ENCODE peak calls at places on chromosomes 11 and 22, in eight cellular contexts. I is heart left ventricle, C is sigmoid colon, M is K562, V is BJ, B is hepatocyte, E is NB4, Y is AG04450. Q is an unnamed sample.

GRCh38 chr11:41497974-41498373 is 38.5 kb upstream of the LRRC4C start:
- DNase-seq in B (no peak), E (no peak), M (no peak), C (no peak), I (no peak), V (no peak), Y (no peak), Q (no peak)

GRCh38 chr11:121589946-121590537 is 137.3 kb upstream of the SORL1-AS1 start:
- DNase-seq in I (no peak), Y (no peak), M (no peak), E (peak), B (no peak), V (no peak), C (no peak), Q (no peak)

GRCh38 chr11:69375316-69376154 is 81.6 kb downstream of the MYEOV start:
- DNase-seq in Y (no peak), V (no peak), C (peak), I (peak), M (no peak), B (no peak), E (no peak), Q (no peak)

GRCh38 chr11:132140056-132140455 is 769.6 kb downstream of the NTM start:
- DNase-seq in B (no peak), E (no peak), C (no peak), V (no peak), Y (no peak), I (no peak), M (no peak), Q (no peak)

GRCh38 chr22:27620367-27621154 is 181.0 kb downstream of the MN1 start:
- DNase-seq in V (no peak), E (no peak), I (no peak), Y (no peak), M (no peak), C (no peak), B (no peak), Q (no peak)

GRCh38 chr22:20218981-20219380 is 49.1 kb downstream of the RTN4R start:
- DNase-seq in Y (no peak), C (no peak), I (no peak), B (no peak), E (no peak), V (no peak), M (no peak), Q (no peak)

GRCh38 chr22:44330188-44330726 is 17.5 kb upstream of the SHISAL1 start:
- DNase-seq in B (no peak), V (no peak), I (no peak), M (no peak), Y (no peak), C (peak), E (peak), Q (no peak)

GRCh38 chr11:111939836-111940604 is 2.9 kb downstream of the DIXDC1 start:
- DNase-seq in B (no peak), E (no peak), Y (peak), I (no peak), C (no peak), M (no peak), V (no peak), Q (no peak)

GRCh38 chr11:123587044-123587443 is 67.4 kb downstream of the SCN3B start:
- DNase-seq in Y (no peak), E (peak), C (no peak), V (no peak), M (no peak), I (no peak), B (peak), Q (no peak)

GRCh38 chr22:47710135-47710534 is 947.7 kb downstream of the TBC1D22A start:
- DNase-seq in I (no peak), Y (no peak), M (no peak), B (no peak), E (no peak), C (no peak), V (no peak), Q (no peak)

GRCh38 chr11:70456921-70457532 is 58.7 kb downstream of the CTTN start:
- DNase-seq in V (no peak), E (peak), M (peak), B (no peak), I (no peak), C (no peak), Y (no peak), Q (no peak)

GRCh38 chr11:68287419-68287818 is 15.6 kb upstream of the C11orf24 start:
- DNase-seq in V (no peak), C (no peak), I (no peak), E (no peak), Y (no peak), M (no peak), B (no peak), Q (no peak)

GRCh38 chr11:34840736-34841386 is 75.3 kb downstream of the APIP start:
- DNase-seq in B (peak), E (peak), I (no peak), Y (no peak), C (no peak), M (peak), V (no peak), Q (peak)

GRCh38 chr11:2004466-2004865 is 6.8 kb upstream of the H19 start:
- DNase-seq in E (no peak), C (no peak), B (no peak), I (no peak), M (no peak), Y (no peak), V (no peak), Q (no peak)

DNA sequence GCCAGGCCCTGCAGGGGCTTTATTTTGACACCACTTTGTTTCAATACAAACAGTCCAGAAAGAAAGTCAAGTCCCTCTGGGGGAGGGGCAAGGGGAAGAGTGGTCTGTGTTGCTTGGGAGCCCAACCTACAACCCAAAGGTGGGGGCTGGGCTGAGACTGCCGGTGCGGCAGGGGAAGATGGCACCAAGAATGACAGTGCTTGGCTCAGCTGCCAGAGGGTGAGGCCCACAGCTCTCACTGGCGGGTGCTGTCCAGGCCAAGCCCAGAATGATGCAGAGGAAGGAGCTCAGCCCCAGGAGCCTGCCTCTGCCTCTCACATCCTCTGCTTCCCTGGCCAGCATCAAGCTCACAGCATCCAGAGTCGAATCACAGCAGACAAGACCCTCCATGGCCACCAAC is 12.4 kb downstream of the ARFGAP2 start:
- DNase-seq in I (no peak), V (no peak), M (no peak), B (no peak), C (no peak), Y (no peak), E (no peak), Q (no peak)
- TF ChIP-seq CTCF in I (no peak), V (no peak), M (no peak), B (no peak), C (no peak), Y (no peak), E (no peak), Q (no peak)

DNA sequence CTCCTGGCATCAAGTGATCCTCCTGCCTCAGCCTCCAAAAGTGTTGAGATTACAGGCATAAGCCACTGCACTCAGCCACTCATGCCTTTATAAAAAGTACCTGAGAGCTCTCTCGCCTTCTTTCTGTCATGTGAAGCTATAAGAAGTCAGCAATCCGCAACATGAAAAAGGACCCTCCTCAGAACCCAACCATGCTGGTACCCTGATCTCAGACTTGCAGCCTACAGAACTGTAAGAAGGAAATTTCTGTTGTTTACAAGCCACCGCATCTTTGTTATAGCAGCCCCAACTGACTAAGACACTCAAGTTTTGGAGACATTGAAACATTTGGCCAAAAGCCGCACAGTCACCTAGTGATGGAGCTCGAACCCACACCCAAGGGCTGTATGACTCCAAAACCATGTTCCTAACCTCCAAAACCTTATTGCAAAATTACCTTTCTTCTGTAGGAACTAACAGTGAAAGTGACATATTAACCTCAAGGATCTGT is 8.9 kb downstream of the PACSIN2 start:
- DNase-seq in M (no peak), Y (no peak), E (no peak), B (no peak), C (no peak), V (no peak), I (no peak), Q (no peak)
- H3K4me3 ChIP-seq in M (no peak), Y (no peak), E (no peak), B (no peak), C (no peak), V (no peak), I (no peak), Q (no peak)

GRCh38 chr11:33319965-33320813 is 63.0 kb downstream of the HIPK3 start:
- DNase-seq in C (no peak), E (no peak), M (no peak), B (no peak), I (no peak), Y (no peak), V (no peak), Q (no peak)
- TF ChIP-seq CTCF in C (no peak), E (no peak), M (peak), B (no peak), I (no peak), Y (no peak), V (no peak), Q (no peak)

GRCh38 chr11:65435330-65435931 is 12.8 kb downstream of the NEAT1 start:
- DNase-seq in C (peak), I (no peak), Y (no peak), B (no peak), E (no peak), V (no peak), M (no peak), Q (no peak)

GRCh38 chr11:65434667-65435179 is 12.1 kb downstream of the NEAT1 start:
- DNase-seq in Y (no peak), E (no peak), I (no peak), M (no peak), B (no peak), V (no peak), C (peak), Q (no peak)

GRCh38 chr11:65433657-65434056 is 11.1 kb downstream of the NEAT1 start:
- DNase-seq in I (no peak), C (peak), M (no peak), V (no peak), Y (no peak), B (no peak), E (no peak), Q (no peak)

GRCh38 chr11:65432686-65433582 is 10.3 kb downstream of the NEAT1 start:
- DNase-seq in I (no peak), E (peak), M (no peak), B (no peak), C (no peak), Y (no peak), V (no peak), Q (no peak)

GRCh38 chr11:65434057-65434666 is 11.6 kb downstream of the NEAT1 start:
- DNase-seq in B (no peak), Y (no peak), M (no peak), E (no peak), V (no peak), C (peak), I (no peak), Q (no peak)
- H3K4me3 ChIP-seq in B (no peak), Y (peak), M (no peak), E (no peak), V (no peak), C (no peak), I (peak), Q (no peak)

Q was measured in HFF-Myc.